ENCODE peak calls at places on chromosomes 2 and 18, in ten cellular contexts. V is lower leg skin, U is IMR-90, B is Peyer's patch, E is upper lobe of left lung, A is ovary, X is HCT116, Q is transverse colon, T is NB4, J is uterus. N is an unnamed sample.

GRCh38 chr2:29042581-29043075 is 31.7 kb downstream of the PCARE start:
- DNase-seq in V (no peak), U (peak; percentile 70), B (no peak), E (no peak), A (peak; percentile 77), X (no peak), Q (no peak), T (no peak), J (peak; percentile 43), N (no peak)

GRCh38 chr2:211241891-211242290 is 685.5 kb downstream of the CPS1 start:
- DNase-seq in V (no peak), U (no peak), B (no peak), E (no peak), A (no peak), X (no peak), Q (no peak), T (no peak), J (no peak), N (no peak)

GRCh38 chr18:80229766-80230745 is 17.3 kb downstream of the PARD6G start:
- DNase-seq in V (peak; percentile 80), U (no peak), B (no peak), E (no peak), A (no peak), X (no peak), Q (no peak), T (no peak), J (no peak), N (no peak)

GRCh38 chr18:11570770-11571169 is 38.6 kb upstream of the SLC35G4 start:
- DNase-seq in V (no peak), U (peak; percentile 24), B (no peak), E (no peak), A (no peak), X (no peak), Q (no peak), T (peak; percentile 29), J (no peak), N (no peak)

GRCh38 chr2:108288534-108289106 is at the start of gene SULT1C2:
- DNase-seq in V (no peak), U (peak; percentile 12), B (no peak), E (peak; percentile 68), A (no peak), X (peak; percentile 16), Q (no peak), T (no peak), J (no peak), N (no peak)

GRCh38 chr2:128369626-128370467 is 51.2 kb upstream of the HS6ST1 start:
- DNase-seq in V (no peak), U (no peak), B (no peak), E (peak; percentile 19), A (no peak), X (no peak), Q (no peak), T (no peak), J (no peak), N (no peak)

GRCh38 chr2:47520825-47521665 is 118.1 kb downstream of the MSH2 start:
- DNase-seq in V (no peak), U (peak; percentile 61), B (peak; percentile 57), E (peak; percentile 42), A (peak; percentile 32), X (no peak), Q (peak; percentile 65), T (peak; percentile 87), J (peak; percentile 34), N (peak; percentile 13)

GRCh38 chr2:19868705-19869550 is 32.9 kb downstream of the TTC32 start:
- DNase-seq in V (peak; percentile 90), U (no peak), B (peak; percentile 72), E (peak; percentile 60), A (peak; percentile 51), X (no peak), Q (peak; percentile 71), T (peak; percentile 22), J (no peak), N (no peak)

GRCh38 chr2:39606585-39606984 is 59.1 kb upstream of the TMEM178A start:
- DNase-seq in V (no peak), U (no peak), B (no peak), E (no peak), A (no peak), X (no peak), Q (no peak), T (no peak), J (no peak), N (no peak)

DNA sequence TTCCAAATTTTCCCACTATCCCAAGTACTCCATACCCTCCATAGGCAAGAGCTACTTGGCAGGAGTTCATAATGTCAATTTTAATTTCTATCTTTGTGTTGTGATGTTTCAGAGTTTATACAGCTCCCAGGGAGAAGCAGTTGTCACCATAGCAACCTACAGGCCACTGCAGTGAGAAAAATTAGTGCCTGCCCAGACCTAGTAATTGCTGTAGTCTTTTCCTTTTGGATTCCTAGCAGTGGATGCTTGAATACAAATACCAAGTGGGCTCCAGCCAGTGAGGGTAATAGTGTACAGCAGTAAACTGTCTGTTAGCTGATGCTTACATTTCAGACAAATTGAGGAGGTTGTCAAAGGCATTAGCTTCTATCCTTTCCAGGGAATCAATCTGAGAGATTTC is 26.7 kb downstream of the LHCGR start:
- DNase-seq in V (no peak), U (no peak), B (no peak), E (no peak), A (no peak), X (no peak), Q (no peak), T (no peak), J (no peak), N (no peak)
- H3K4me3 ChIP-seq in V (no peak overlapping the region), U (no peak overlapping the region), B (no peak overlapping the region), E (no peak overlapping the region), A (no peak overlapping the region), X (no peak overlapping the region), Q (no peak overlapping the region), T (no peak overlapping the region), J (no peak overlapping the region), N (no peak overlapping the region)

GRCh38 chr2:25674003-25674362 is 606 bp upstream of the DTNB start:
- DNase-seq in V (no peak), U (no peak), B (no peak), E (no peak), A (no peak), X (no peak), Q (no peak), T (no peak), J (no peak), N (no peak)

GRCh38 chr2:25671622-25672021 is 1.8 kb downstream of the DTNB start:
- DNase-seq in V (no peak), U (no peak), B (no peak), E (peak; percentile 50), A (no peak), X (no peak), Q (no peak), T (no peak), J (no peak), N (no peak)

GRCh38 chr2:25669520-25669919 is 3.9 kb downstream of the DTNB start:
- DNase-seq in V (no peak), U (no peak), B (no peak), E (no peak), A (no peak), X (no peak), Q (no peak), T (no peak), J (no peak), N (no peak)

GRCh38 chr2:25672500-25673169 is 742 bp downstream of the DTNB start:
- DNase-seq in V (peak; percentile 90), U (peak; percentile 22), B (peak; percentile 63), E (peak; percentile 75), A (peak; percentile 63), X (no peak), Q (peak; percentile 65), T (peak; percentile 73), J (peak; percentile 58), N (no peak)

DNA sequence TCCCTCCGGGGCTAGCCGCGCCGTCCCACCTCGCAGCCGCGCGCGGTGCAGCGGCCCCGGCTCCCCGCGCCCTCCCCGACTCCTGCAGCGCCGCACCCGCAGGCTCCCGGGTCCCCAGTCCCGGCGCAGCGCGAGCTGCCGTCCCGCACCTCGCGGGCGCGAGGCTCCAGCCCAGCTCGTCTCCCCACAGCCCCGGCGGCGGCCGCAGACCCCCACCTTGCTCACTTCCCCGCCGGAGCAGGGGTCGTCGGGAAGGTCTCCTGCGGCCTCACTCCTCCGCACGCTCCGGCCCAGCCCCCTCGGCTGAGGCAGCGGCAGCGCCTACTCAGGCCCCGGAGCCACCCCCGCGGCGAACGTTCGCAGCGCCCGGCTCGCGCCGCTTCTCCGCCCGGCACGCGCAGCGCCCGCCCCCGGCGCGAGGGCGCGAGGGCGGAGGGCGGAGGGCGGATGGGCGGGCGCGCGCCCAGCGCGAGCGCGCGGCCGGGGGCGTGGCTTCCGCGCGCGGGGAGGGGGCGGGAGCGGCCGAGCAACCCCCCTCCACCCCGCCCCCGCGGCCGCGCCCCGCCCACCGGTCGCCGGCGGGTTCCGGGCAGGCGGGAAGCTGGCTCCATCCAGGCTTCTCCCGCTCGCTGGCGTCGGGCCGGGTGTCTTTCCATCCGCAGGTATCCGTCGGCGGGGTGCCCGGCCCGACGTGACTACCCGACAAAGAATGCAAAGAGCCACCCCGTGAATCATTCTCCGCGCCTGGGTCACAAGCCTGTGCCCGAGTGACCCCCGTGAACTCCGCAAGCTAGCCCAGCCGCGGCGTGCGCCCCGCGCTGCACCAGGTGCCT is at the start of gene DTNB:
- DNase-seq in V (peak; percentile 97), U (peak; percentile 54), B (peak; percentile 83), E (peak; percentile 84), A (peak; percentile 89), X (no peak), Q (peak; percentile 86), T (peak; percentile 85), J (peak; percentile 83), N (peak; percentile 69)
- TF ChIP-seq CTCF in V (no peak), U (no peak), B (no peak), E (peak; percentile 31), A (no peak), X (no peak), Q (no peak), T (no peak), J (no peak), N (no peak)

GRCh38 chr2:11762031-11762430 is 15.6 kb downstream of the LPIN1 start:
- DNase-seq in V (peak; percentile 60), U (no peak), B (no peak), E (no peak), A (no peak), X (no peak), Q (no peak), T (no peak), J (no peak), N (no peak)
- TF ChIP-seq POLR2A in V (no peak), U (no peak), B (no peak), E (no peak), A (no peak), X (no peak), Q (no peak), T (no peak), J (no peak), N (no peak)

GRCh38 chr18:8890957-8891464 is 185.7 kb downstream of the MTCL1 start:
- DNase-seq in V (peak; percentile 39), U (peak; percentile 97), B (no peak), E (no peak), A (no peak), X (peak; percentile 77), Q (no peak), T (no peak), J (no peak), N (no peak)
- H3K4me3 ChIP-seq in V (no peak overlapping the region), U (no peak overlapping the region), B (no peak overlapping the region), E (no peak overlapping the region), A (no peak overlapping the region), X (no peak overlapping the region), Q (no peak overlapping the region), T (no peak overlapping the region), J (no peak overlapping the region), N (no peak overlapping the region)

GRCh38 chr18:58534535-58535301 is 94.2 kb downstream of the ALPK2 start:
- DNase-seq in V (peak; percentile 39), U (no peak), B (no peak), E (no peak), A (no peak), X (no peak), Q (no peak), T (no peak), J (no peak), N (no peak)
- TF ChIP-seq CTCF in V (no peak), U (no peak), B (no peak), E (no peak), A (no peak), X (no peak), Q (no peak), T (no peak), J (no peak), N (no peak)

N was measured in gastrocnemius medialis.